ENCODE peak calls at places on chromosome 22, in ten cellular contexts. O, W, E, P, N, T, L, X, D and R are unnamed samples.

GRCh38 chr22:42376721-42377177 is 55.5 kb downstream of the NFAM1 start:
- DNase-seq in L (no peak), W (no peak), T (peak; percentile 65), O (peak; percentile 81), D (peak; percentile 91), X (no peak), P (no peak), N (peak; percentile 59), E (peak; percentile 58), R (peak; percentile 60)

GRCh38 chr22:49272546-49273125 is 555.0 kb downstream of the BRD1 start:
- DNase-seq in L (no peak), D (no peak), E (no peak), P (no peak), O (no peak), T (no peak), W (no peak), X (no peak), N (no peak), R (no peak)

GRCh38 chr22:45942344-45942743 is 34.6 kb downstream of the WNT7B start:
- DNase-seq in P (no peak), W (no peak), E (no peak), D (no peak), L (no peak), X (no peak), O (no peak), N (no peak), T (no peak), R (no peak)

GRCh38 chr22:29328566-29329500 is 13.3 kb upstream of the RASL10A start:
- DNase-seq in L (no peak), X (no peak), E (no peak), O (no peak), N (peak; percentile 43), P (no peak), D (peak; percentile 73), T (no peak), W (no peak), R (no peak)

GRCh38 chr22:41603873-41604332 is 14.3 kb upstream of the PMM1 start:
- DNase-seq in E (no peak), T (no peak), X (no peak), W (no peak), N (no peak), D (peak; percentile 8), P (peak; percentile 76), O (no peak), L (no peak), R (no peak)

GRCh38 chr22:24969588-24970301 is 17.2 kb downstream of the KIAA1671 start:
- DNase-seq in D (no peak), P (no peak), W (no peak), L (no peak), X (no peak), N (peak; percentile 93), T (no peak), O (no peak), E (peak; percentile 19), R (no peak)

GRCh38 chr22:30830907-30831306 is 136.2 kb downstream of the OSBP2 start:
- DNase-seq in T (no peak), O (no peak), L (peak; percentile 84), P (no peak), E (peak; percentile 26), D (no peak), X (no peak), W (no peak), N (no peak), R (no peak)

GRCh38 chr22:42179616-42180015 is 49.0 kb upstream of the CYP2D6 start:
- DNase-seq in X (no peak), O (no peak), T (no peak), P (no peak), D (no peak), E (no peak), W (no peak), N (no peak), L (peak; percentile 66), R (no peak)

GRCh38 chr22:47612136-47612910 is 849.9 kb downstream of the TBC1D22A start:
- DNase-seq in D (peak; percentile 60), O (no peak), P (no peak), T (no peak), X (no peak), E (no peak), W (no peak), N (no peak), L (no peak), R (no peak)

GRCh38 chr22:46220921-46221320 is 29.2 kb downstream of the CDPF1 start:
- DNase-seq in W (no peak), D (no peak), T (no peak), X (no peak), E (no peak), L (no peak), O (no peak), N (no peak), P (no peak), R (no peak)

GRCh38 chr22:50675553-50676199 is 3.1 kb downstream of the SHANK3 start:
- DNase-seq in X (no peak), D (no peak), L (no peak), P (no peak), O (no peak), W (no peak), T (no peak), E (no peak), N (no peak), R (no peak)

GRCh38 chr22:30705710-30706651 is 11.3 kb downstream of the OSBP2 start:
- DNase-seq in D (no peak), P (peak; percentile 54), N (peak; percentile 62), E (peak; percentile 22), L (peak; percentile 95), T (no peak), X (no peak), O (no peak), W (no peak), R (no peak)

GRCh38 chr22:42627981-42628380 is 12.4 kb downstream of the ATP5MGL start:
- DNase-seq in D (no peak), W (no peak), T (no peak), E (no peak), P (no peak), N (no peak), X (no peak), L (no peak), O (no peak), R (no peak)

GRCh38 chr22:49533886-49534285 is 293.8 kb downstream of the BRD1 start:
- DNase-seq in P (no peak), W (no peak), X (no peak), D (peak; percentile 58), T (peak; percentile 5), E (no peak), O (no peak), L (no peak), N (no peak), R (no peak)

GRCh38 chr22:25403752-25404471 is 160.6 kb upstream of the GRK3 start:
- DNase-seq in E (no peak), D (peak; percentile 43), N (peak; percentile 39), P (peak; percentile 46), O (no peak), W (no peak), T (no peak), X (no peak), L (peak; percentile 31), R (no peak)

GRCh38 chr22:31870890-31871289 is 73.4 kb upstream of the YWHAH start:
- DNase-seq in L (peak; percentile 61), N (no peak), X (no peak), W (no peak), T (no peak), P (no peak), E (peak; percentile 19), D (no peak), O (no peak), R (no peak)

GRCh38 chr22:41491379-41492100 is 22.6 kb downstream of the ACO2 start:
- DNase-seq in P (no peak), W (no peak), L (no peak), O (no peak), D (no peak), E (no peak), N (no peak), X (no peak), T (no peak), R (no peak)

GRCh38 chr22:34702279-34702678 is 363.7 kb upstream of the ISX start:
- DNase-seq in O (no peak), T (no peak), D (no peak), P (no peak), W (no peak), X (no peak), N (no peak), L (no peak), E (peak; percentile 8), R (no peak)

DNA sequence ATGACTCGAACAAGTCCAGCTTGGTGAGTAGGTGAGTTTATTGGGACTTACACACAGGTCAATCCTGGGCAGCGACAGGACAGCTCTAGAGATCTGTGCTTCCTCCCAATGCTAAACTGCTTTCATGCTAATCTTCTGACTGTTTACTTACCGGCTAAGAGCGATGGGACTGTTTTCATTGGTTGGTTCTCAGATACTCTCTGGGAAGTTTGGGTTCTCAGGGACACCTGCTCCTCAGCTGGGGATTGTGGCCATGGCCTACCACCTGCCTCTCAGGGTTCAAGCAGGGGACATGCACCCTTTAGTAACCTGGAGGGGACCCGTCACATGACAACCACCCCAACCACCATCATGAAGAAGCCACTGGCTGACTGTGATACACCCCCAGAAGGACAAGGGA is 13.1 kb downstream of the APOL2 start:
- DNase-seq in P (no peak), X (no peak), D (no peak), W (no peak), T (no peak), O (no peak), E (no peak), N (no peak), L (no peak), R (no peak)
- TF ChIP-seq CTCF in P (no peak), X (no peak), D (no peak), W (no peak), T (no peak), O (no peak), E (no peak), N (no peak), L (no peak), R (no peak)

GRCh38 chr22:39530692-39531331 is 1.7 kb downstream of the RPS19BP1 start:
- DNase-seq in T (no peak), E (no peak), D (peak; percentile 57), N (no peak), L (no peak), W (no peak), P (no peak), X (no peak), O (no peak), R (no peak)
- TF ChIP-seq CTCF in T (no peak), E (peak; percentile 54), D (no peak), N (peak; percentile 30), L (no peak), W (peak; percentile 32), P (no peak), X (peak; percentile 23), O (no peak), R (no peak)

DNA sequence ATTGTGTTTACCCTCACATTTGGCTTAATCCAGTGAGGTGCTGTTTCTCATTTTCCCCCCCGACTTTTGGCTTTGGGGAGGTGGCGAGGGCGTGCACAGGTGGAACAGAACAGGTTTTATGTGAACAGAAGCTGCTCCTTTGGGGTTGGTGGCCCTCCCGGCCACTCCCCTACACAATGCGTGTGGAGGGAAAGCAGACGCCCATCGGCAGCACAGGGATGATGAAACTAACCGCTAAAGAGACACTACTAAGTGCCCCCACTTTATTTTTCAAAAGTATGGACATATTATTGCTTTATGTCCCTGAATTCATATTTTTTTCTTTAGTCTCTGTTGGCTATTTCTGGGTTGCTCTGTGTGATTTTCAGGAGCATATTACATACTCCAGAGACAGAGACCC is 160.9 kb downstream of the ENTHD1 start:
- DNase-seq in O (no peak), N (no peak), T (no peak), L (no peak), E (no peak), W (no peak), P (no peak), X (no peak), D (no peak), R (no peak)
- TF ChIP-seq CTCF in O (no peak), N (no peak), T (no peak), L (no peak), E (no peak), W (no peak), P (no peak), X (no peak), D (no peak), R (no peak)

GRCh38 chr22:17090550-17090949 is 5.8 kb downstream of the IL17RA start:
- DNase-seq in L (no peak), W (no peak), P (no peak), E (no peak), X (no peak), D (no peak), N (no peak), O (no peak), T (no peak), R (no peak)
- TF ChIP-seq CTCF in L (no peak), W (no peak), P (no peak), E (no peak), X (no peak), D (no peak), N (no peak), O (no peak), T (no peak), R (no peak)